ENCODE peak calls at places on chromosomes 12 and 14, in five cellular contexts. J is heart left ventricle, U is colonic mucosa, S is fibroblast of lung, F is body of pancreas. Q is an unnamed sample.

GRCh38 chr14:91400696-91401095 is 16.9 kb downstream of the CCDC88C start:
- DNase-seq in J (no peak), U (no peak), S (peak), F (no peak), Q (no peak)

GRCh38 chr12:105706321-105706972 is 376.0 kb downstream of the C12orf75 start:
- DNase-seq in J (peak), U (no peak), S (peak), F (no peak), Q (no peak)

GRCh38 chr14:101193126-101193844 is 289.8 kb upstream of the RTL1 start:
- DNase-seq in J (no peak), U (no peak), S (no peak), F (no peak), Q (no peak)

GRCh38 chr14:96066976-96067375 is 27.8 kb downstream of the C14orf132 start:
- DNase-seq in J (no peak), U (no peak), S (no peak), F (no peak), Q (no peak)

GRCh38 chr14:94936411-94936892 is 166.5 kb upstream of the GSC start:
- DNase-seq in J (peak), U (peak), S (peak), F (peak), Q (peak)

GRCh38 chr14:105927094-105927475 is 400.7 kb downstream of the TMEM121 start:
- DNase-seq in J (peak), U (no peak), S (no peak), F (no peak), Q (no peak)

GRCh38 chr12:90618606-90619005 is 336.4 kb downstream of the CCER1 start:
- DNase-seq in J (no peak), U (no peak), S (no peak), F (no peak), Q (no peak)

GRCh38 chr14:104464907-104465306 is 114.7 kb upstream of the C14orf180 start:
- DNase-seq in J (no peak), U (no peak), S (no peak), F (no peak), Q (no peak)

GRCh38 chr14:22558221-22558913 is 30.7 kb downstream of the DAD1 start:
- DNase-seq in J (no peak), U (no peak), S (no peak), F (peak), Q (no peak)

GRCh38 chr14:91898256-91898843 is 31.0 kb upstream of the TC2N start:
- DNase-seq in J (no peak), U (no peak), S (no peak), F (peak), Q (no peak)

GRCh38 chr12:95253386-95253785 is 35.8 kb downstream of the VEZT start:
- DNase-seq in J (no peak), U (no peak), S (no peak), F (no peak), Q (no peak)

GRCh38 chr12:63307849-63308248 is 156.8 kb upstream of the AVPR1A start:
- DNase-seq in J (no peak), U (no peak), S (no peak), F (no peak), Q (no peak)

GRCh38 chr12:19154696-19155095 is 25.2 kb downstream of the PLEKHA5 start:
- DNase-seq in J (no peak), U (no peak), S (no peak), F (no peak), Q (no peak)

GRCh38 chr12:62813031-62813829 is 121.7 kb downstream of the PPM1H start:
- DNase-seq in J (peak), U (peak), S (peak), F (peak), Q (peak)

GRCh38 chr14:29668201-29668600 is 259.4 kb downstream of the PRKD1 start:
- DNase-seq in J (no peak), U (no peak), S (peak), F (no peak), Q (no peak)

GRCh38 chr12:11209098-11209497 is 22.4 kb upstream of the TAS2R42 start:
- DNase-seq in J (no peak), U (no peak), S (no peak), F (no peak), Q (no peak)

GRCh38 chr12:48765753-48766162 is 23.1 kb downstream of the ADCY6 start:
- DNase-seq in J (no peak), U (no peak), S (no peak), F (no peak), Q (no peak)

GRCh38 chr14:89813485-89814080 is 140.9 kb downstream of the EFCAB11 start:
- DNase-seq in J (no peak), U (no peak), S (peak), F (no peak), Q (no peak)

GRCh38 chr14:97039717-97040363 is 242.7 kb downstream of the VRK1 start:
- DNase-seq in J (no peak), U (no peak), S (no peak), F (no peak), Q (no peak)

GRCh38 chr12:120190386-120190785 is 4.1 kb downstream of the GCN1 start:
- DNase-seq in J (no peak), U (no peak), S (no peak), F (no peak), Q (no peak)

GRCh38 chr12:62605972-62606371 is 139.3 kb downstream of the MON2 start:
- DNase-seq in J (no peak), U (no peak), S (no peak), F (no peak), Q (no peak)

GRCh38 chr12:121568971-121569808 is 11.6 kb downstream of the KDM2B start:
- DNase-seq in J (no peak), U (no peak), S (no peak), F (no peak), Q (peak)

GRCh38 chr12:6752181-6752930 is 585 bp downstream of the MLF2 start:
- DNase-seq in J (no peak), U (peak), S (peak), F (peak), Q (no peak)

GRCh38 chr12:26125451-26126339 is 858 bp upstream of the BHLHE41 start:
- DNase-seq in J (peak), U (peak), S (peak), F (peak), Q (peak)

GRCh38 chr12:67338426-67338825 is 69.3 kb downstream of the CAND1 start:
- DNase-seq in J (no peak), U (no peak), S (no peak), F (no peak), Q (no peak)

GRCh38 chr12:91533366-91533765 is 350.7 kb upstream of the DCN start:
- DNase-seq in J (no peak), U (no peak), S (no peak), F (no peak), Q (no peak)

GRCh38 chr12:1591029-1591428 is 3.4 kb downstream of the FBXL14 start:
- DNase-seq in J (no peak), U (peak), S (peak), F (no peak), Q (no peak)

GRCh38 chr12:38669530-38669929 is 235.9 kb downstream of the CPNE8 start:
- DNase-seq in J (no peak), U (no peak), S (no peak), F (no peak), Q (no peak)

GRCh38 chr14:89841855-89842254 is 112.7 kb downstream of the EFCAB11 start:
- DNase-seq in J (no peak), U (no peak), S (no peak), F (no peak), Q (no peak)

GRCh38 chr12:71591601-71592000 is 72.0 kb downstream of the ZFC3H1 start:
- DNase-seq in J (no peak), U (no peak), S (no peak), F (no peak), Q (no peak)

GRCh38 chr12:28951941-28952340 is 197.1 kb upstream of the FAR2 start:
- DNase-seq in J (no peak), U (no peak), S (no peak), F (no peak), Q (no peak)

GRCh38 chr14:47555333-47555732 is 120.1 kb downstream of the MDGA2 start:
- DNase-seq in J (no peak), U (no peak), S (peak), F (no peak), Q (no peak)

GRCh38 chr14:89290813-89291212 is 126.2 kb downstream of the FOXN3 start:
- DNase-seq in J (no peak), U (no peak), S (no peak), F (no peak), Q (no peak)

GRCh38 chr14:94374749-94375148 is 13.7 kb downstream of the SERPINA1 start:
- DNase-seq in J (no peak), U (no peak), S (no peak), F (no peak), Q (no peak)

GRCh38 chr14:101480747-101481530 is 80.4 kb upstream of the DIO3 start:
- DNase-seq in J (peak), U (peak), S (peak), F (no peak), Q (no peak)

GRCh38 chr14:103856105-103856504 is 8.7 kb upstream of the PPP1R13B start:
- DNase-seq in J (no peak), U (no peak), S (no peak), F (no peak), Q (no peak)

GRCh38 chr12:125331342-125332052 is 266.3 kb downstream of the AACS start:
- DNase-seq in J (no peak), U (no peak), S (no peak), F (no peak), Q (no peak)
- H3K4me3 ChIP-seq in J (peak), U (peak), S (peak), F (no peak), Q (peak)

DNA sequence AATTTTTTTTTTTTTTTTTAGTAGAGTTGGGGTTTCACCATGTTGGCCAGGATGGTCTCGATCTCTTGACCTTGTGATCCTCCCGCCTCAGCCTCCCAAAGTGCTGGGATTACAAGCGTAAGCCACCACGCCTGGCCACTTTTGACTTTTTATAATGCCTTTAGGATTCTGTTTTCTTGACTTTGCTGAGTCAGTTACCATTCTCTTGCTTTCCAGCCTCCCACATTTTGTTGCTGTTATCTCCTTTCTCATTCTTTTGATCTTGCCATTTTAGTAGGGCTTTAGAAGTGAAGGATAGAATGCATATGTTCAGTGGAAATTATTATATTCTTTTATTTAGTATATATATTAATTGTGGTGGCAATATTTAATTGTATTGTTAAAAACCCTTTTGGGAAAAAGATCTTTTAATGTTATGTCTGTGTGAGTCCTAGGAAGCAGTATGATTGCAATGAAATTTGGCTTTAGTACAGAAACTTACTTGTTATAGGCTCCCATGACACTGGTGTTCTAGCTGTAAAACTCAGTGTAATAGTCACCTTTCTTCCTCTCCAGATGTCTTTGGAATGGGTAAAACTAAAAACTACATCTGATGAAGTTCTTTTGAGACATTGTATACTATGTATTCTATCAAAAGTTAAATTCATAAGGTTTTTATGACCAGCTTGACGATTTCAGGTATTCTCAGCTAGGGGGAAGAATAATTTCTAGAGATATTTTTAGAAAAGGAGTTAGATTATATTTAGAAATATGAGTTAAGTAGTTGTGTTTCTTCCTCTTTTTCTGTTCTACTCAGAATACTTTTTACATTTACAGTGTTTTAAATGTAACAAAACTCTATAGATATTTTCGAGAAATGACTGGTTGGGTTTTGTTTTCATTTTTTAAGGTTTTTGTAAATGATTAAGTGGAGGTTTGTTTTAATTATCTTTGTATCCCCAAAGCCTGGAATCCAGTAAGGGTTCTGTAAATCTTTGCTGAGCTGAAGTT is 74.7 kb downstream of the APAF1 start:
- DNase-seq in J (no peak), U (no peak), S (no peak), F (no peak), Q (no peak)
- H3K27ac ChIP-seq in J (no peak), U (no peak), S (no peak), F (no peak), Q (no peak)

GRCh38 chr14:68679746-68680467 is 113.0 kb downstream of the ZFP36L1 start:
- DNase-seq in J (no peak), U (no peak), S (no peak), F (no peak), Q (no peak)

GRCh38 chr14:68679301-68679700 is 113.6 kb downstream of the ZFP36L1 start:
- DNase-seq in J (no peak), U (no peak), S (no peak), F (no peak), Q (no peak)

GRCh38 chr14:68682166-68683103 is 110.4 kb downstream of the ZFP36L1 start:
- DNase-seq in J (no peak), U (peak), S (peak), F (no peak), Q (peak)

GRCh38 chr14:68680541-68681051 is 112.3 kb downstream of the ZFP36L1 start:
- DNase-seq in J (no peak), U (no peak), S (peak), F (no peak), Q (no peak)

GRCh38 chr14:68681256-68681655 is 111.6 kb downstream of the ZFP36L1 start:
- DNase-seq in J (no peak), U (no peak), S (no peak), F (no peak), Q (no peak)
- TF ChIP-seq CTCF in J (no peak), U (no peak), S (no peak), F (no peak), Q (no peak)

GRCh38 chr12:33609910-33610309 is 170.3 kb upstream of the SYT10 start:
- DNase-seq in J (no peak), U (no peak), S (no peak), F (no peak), Q (no peak)
- H3K4me3 ChIP-seq in J (no peak), U (no peak), S (no peak), F (no peak), Q (no peak)

DNA sequence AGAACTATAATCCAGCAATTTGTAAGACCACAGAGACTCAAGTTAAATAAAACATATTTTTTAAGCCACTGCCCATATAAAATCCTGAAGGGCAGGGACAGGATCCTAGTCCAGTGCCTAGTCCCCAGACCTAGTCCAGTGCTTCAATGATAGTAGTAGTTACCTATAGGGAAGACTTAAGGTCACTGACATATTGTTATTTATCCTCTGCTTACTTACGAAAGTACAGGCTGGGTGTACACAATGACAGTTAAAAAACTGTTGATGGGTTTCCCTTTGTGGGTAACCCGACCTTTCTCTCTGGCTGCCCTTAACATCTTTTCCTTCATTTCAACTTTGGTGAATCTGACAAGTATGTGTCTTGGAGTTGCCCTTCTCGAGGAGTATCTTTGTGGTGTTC is 192.5 kb downstream of the SLC25A21 start:
- DNase-seq in J (no peak), U (no peak), S (no peak), F (no peak), Q (no peak)
- H3K27ac ChIP-seq in J (no peak), U (no peak), S (no peak), F (no peak), Q (no peak)

GRCh38 chr14:21408152-21408551 is 24.3 kb upstream of the SUPT16H start:
- DNase-seq in J (no peak), U (no peak), S (peak), F (no peak), Q (no peak)
- TF ChIP-seq CTCF in J (no peak), U (no peak), S (no peak), F (no peak), Q (no peak)

GRCh38 chr12:30795410-30795659 is 40.6 kb upstream of the CAPRIN2 start:
- DNase-seq in J (no peak), U (no peak), S (no peak), F (no peak), Q (no peak)
- H3K4me3 ChIP-seq in J (peak), U (peak), S (peak), F (no peak), Q (peak)

GRCh38 chr12:55722948-55723347 is 2.8 kb downstream of the RDH5 start:
- DNase-seq in J (no peak), U (no peak), S (no peak), F (no peak), Q (no peak)

GRCh38 chr12:55725556-55725955 is 3.3 kb downstream of the CD63 start:
- DNase-seq in J (no peak), U (no peak), S (no peak), F (no peak), Q (no peak)

GRCh38 chr12:55723516-55724225 is 3.5 kb downstream of the RDH5 start:
- DNase-seq in J (no peak), U (no peak), S (no peak), F (no peak), Q (no peak)

GRCh38 chr12:55724226-55724939 is 4.2 kb downstream of the RDH5 start:
- DNase-seq in J (peak), U (peak), S (peak), F (peak), Q (no peak)

GRCh38 chr12:55724940-55725309 is 3.9 kb downstream of the CD63 start:
- DNase-seq in J (no peak), U (no peak), S (no peak), F (no peak), Q (no peak)
- H3K27ac ChIP-seq in J (peak), U (no peak), S (peak), F (no peak), Q (peak)

GRCh38 chr14:78566859-78567172 is 396.6 kb downstream of the NRXN3 start:
- DNase-seq in J (no peak), U (no peak), S (no peak), F (no peak), Q (no peak)
- TF ChIP-seq CTCF in J (no peak), U (no peak), S (no peak), F (no peak), Q (no peak)

GRCh38 chr12:49944718-49945117 is 5.8 kb upstream of the AQP2 start:
- DNase-seq in J (no peak), U (no peak), S (no peak), F (no peak), Q (no peak)

GRCh38 chr12:49947593-49948226 is 2.8 kb upstream of the AQP2 start:
- DNase-seq in J (no peak), U (no peak), S (no peak), F (no peak), Q (no peak)

GRCh38 chr12:49946497-49946896 is 4.0 kb upstream of the AQP2 start:
- DNase-seq in J (no peak), U (no peak), S (no peak), F (no peak), Q (no peak)

GRCh38 chr12:49945394-49946080 is 5.0 kb upstream of the AQP2 start:
- DNase-seq in J (peak), U (peak), S (peak), F (peak), Q (peak)

DNA sequence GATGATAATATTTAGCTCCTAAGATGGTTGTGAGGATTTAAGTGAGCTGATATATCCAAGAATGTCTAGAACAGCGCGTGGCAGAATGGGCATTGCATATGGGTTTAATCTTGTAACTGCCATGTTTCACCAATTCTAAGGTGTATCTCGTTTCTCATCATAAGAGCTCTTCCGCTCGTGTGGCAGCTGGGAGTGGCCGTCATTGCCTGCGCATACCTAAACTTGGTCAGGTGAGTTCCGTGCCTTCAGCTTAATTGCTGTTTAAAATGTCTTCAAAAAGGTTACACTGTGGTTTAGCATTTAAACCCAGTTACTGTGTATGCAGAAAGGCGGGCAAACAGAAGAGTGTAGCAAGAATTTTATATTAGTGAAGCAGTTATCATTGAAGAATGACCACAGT is 4.5 kb upstream of the AQP2 start:
- DNase-seq in J (no peak), U (peak), S (no peak), F (no peak), Q (no peak)
- H3K4me3 ChIP-seq in J (no peak), U (no peak), S (no peak), F (no peak), Q (no peak)